ENCODE peak calls at places on chromosomes 4 and X, in seven cellular contexts. K, U, X, Y, O, M and I are unnamed samples.

GRCh38 chr4:181832305-181832704 is 410.9 kb upstream of the TENM3 start:
- DNase-seq in K (no peak), U (no peak), X (no peak), Y (no peak), O (no peak), M (no peak), I (no peak)

GRCh38 chr4:151227731-151228130 is 49.2 kb upstream of the PRSS48 start:
- DNase-seq in K (peak), U (no peak), X (peak), Y (no peak), O (peak), M (peak), I (peak)

GRCh38 chr4:69057620-69058409 is 38.5 kb upstream of the UGT2B7 start:
- DNase-seq in K (no peak), U (peak), X (peak), Y (no peak), O (no peak), M (no peak), I (no peak)

GRCh38 chr4:133474511-133474910 is 325.4 kb downstream of the PCDH10 start:
- DNase-seq in K (no peak), U (no peak), X (no peak), Y (no peak), O (no peak), M (no peak), I (no peak)

GRCh38 chrX:41923925-41924693 is 755 bp upstream of the CASK start:
- DNase-seq in K (peak), U (no peak), X (peak), Y (no peak), O (no peak), M (no peak), I (no peak)

GRCh38 chrX:131841496-131842410 is 181.3 kb upstream of the STK26 start:
- DNase-seq in K (no peak), U (peak), X (peak), Y (no peak), O (peak), M (no peak), I (peak)

GRCh38 chr4:112514449-112515277 is 1.3 kb downstream of the NEUROG2 start:
- DNase-seq in K (no peak), U (no peak), X (no peak), Y (no peak), O (no peak), M (no peak), I (no peak)

GRCh38 chrX:46588263-46588662 is 14.7 kb downstream of the CHST7 start:
- DNase-seq in K (peak), U (no peak), X (peak), Y (no peak), O (peak), M (peak), I (no peak)

GRCh38 chr4:101417046-101417445 is 69.7 kb upstream of the PPP3CA start:
- DNase-seq in K (no peak), U (no peak), X (no peak), Y (no peak), O (no peak), M (no peak), I (no peak)

GRCh38 chr4:114773341-114773740 is 174.7 kb downstream of the UGT8 start:
- DNase-seq in K (no peak), U (no peak), X (no peak), Y (no peak), O (no peak), M (no peak), I (no peak)

GRCh38 chr4:138111462-138112000 is 130.6 kb downstream of the SLC7A11 start:
- DNase-seq in K (no peak), U (peak), X (peak), Y (peak), O (no peak), M (no peak), I (no peak)

GRCh38 chrX:24069877-24070276 is 15.1 kb downstream of the EIF2S3 start:
- DNase-seq in K (no peak), U (no peak), X (no peak), Y (no peak), O (no peak), M (no peak), I (no peak)

GRCh38 chr4:154559141-154559841 is 3.5 kb upstream of the FGB start:
- DNase-seq in K (no peak), U (peak), X (peak), Y (peak), O (no peak), M (no peak), I (no peak)

GRCh38 chrX:71632923-71633657 is 14.8 kb upstream of the CXCR3 start:
- DNase-seq in K (no peak), U (no peak), X (no peak), Y (no peak), O (no peak), M (no peak), I (no peak)

GRCh38 chr4:24889991-24890390 is 22.9 kb downstream of the CCDC149 start:
- DNase-seq in K (no peak), U (no peak), X (peak), Y (no peak), O (no peak), M (no peak), I (no peak)

GRCh38 chr4:100986360-100986868 is 360.9 kb downstream of the PPP3CA start:
- DNase-seq in K (no peak), U (peak), X (no peak), Y (peak), O (no peak), M (no peak), I (no peak)

GRCh38 chr4:13919021-13919441 is 291.5 kb upstream of the BOD1L1 start:
- DNase-seq in K (no peak), U (no peak), X (peak), Y (no peak), O (peak), M (no peak), I (no peak)

GRCh38 chr4:150960079-150960478 is 55.0 kb downstream of the LRBA start:
- DNase-seq in K (no peak), U (peak), X (peak), Y (no peak), O (no peak), M (no peak), I (no peak)

GRCh38 chr4:5995901-5996623 is 22.2 kb downstream of the C4orf50 start:
- DNase-seq in K (no peak), U (no peak), X (no peak), Y (no peak), O (no peak), M (no peak), I (no peak)

GRCh38 chr4:112517067-112517588 is 1.1 kb upstream of the NEUROG2 start:
- DNase-seq in K (no peak), U (no peak), X (no peak), Y (no peak), O (no peak), M (no peak), I (no peak)

GRCh38 chrX:36609653-36610585 is 398.2 kb upstream of the FAM47C start:
- DNase-seq in K (no peak), U (no peak), X (peak), Y (no peak), O (no peak), M (no peak), I (no peak)

GRCh38 chr4:126372634-126373033 is 1057.9 kb downstream of the FAT4 start:
- DNase-seq in K (no peak), U (no peak), X (no peak), Y (no peak), O (no peak), M (no peak), I (no peak)

GRCh38 chr4:6594826-6595355 is 19.9 kb downstream of the MAN2B2 start:
- DNase-seq in K (no peak), U (no peak), X (peak), Y (no peak), O (no peak), M (no peak), I (peak)

DNA sequence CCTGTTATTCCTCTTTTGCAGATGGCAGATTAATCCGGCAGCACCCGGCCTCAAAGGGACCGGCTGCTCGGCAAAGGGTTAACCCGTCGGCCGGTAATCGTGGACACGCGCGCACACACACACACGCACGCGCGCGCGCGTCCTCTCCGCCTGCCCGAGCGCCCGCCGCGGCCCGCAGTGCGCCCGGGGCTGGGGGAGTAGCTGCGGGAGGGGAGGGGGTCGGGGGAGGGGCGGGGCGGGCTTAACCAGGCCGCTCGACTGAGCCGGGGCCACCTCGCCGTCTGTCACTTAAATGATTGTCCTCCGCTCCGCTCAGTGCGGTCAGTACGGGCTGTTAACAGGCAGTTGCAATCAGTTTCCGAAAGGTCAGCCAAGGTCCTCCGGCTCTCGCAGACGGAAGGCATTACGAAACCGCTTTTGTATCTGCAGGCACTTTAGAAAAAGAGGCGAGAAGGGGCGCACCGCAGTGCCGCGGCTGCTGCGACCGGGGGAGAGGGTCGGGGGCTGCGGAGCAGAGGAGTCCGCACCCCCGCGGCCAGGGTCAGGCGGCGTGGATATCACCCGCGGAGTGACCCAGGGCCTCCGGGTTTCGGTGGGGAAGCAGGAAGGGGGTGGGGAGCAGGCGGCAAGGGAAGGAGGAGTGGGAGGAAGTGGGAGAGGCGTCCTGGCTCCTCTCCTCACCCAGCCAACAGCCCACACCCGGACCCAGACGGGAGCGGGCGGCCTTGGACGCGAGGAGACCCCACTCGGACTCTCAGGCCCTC is 57.3 kb upstream of the BCOR start:
- DNase-seq in K (no peak), U (peak), X (peak), Y (no peak), O (peak), M (peak), I (no peak)
- TF ChIP-seq POLR2A in K (no peak), U (peak), X (no peak), Y (peak), O (no peak), M (peak), I (no peak)

GRCh38 chr4:95209942-95210341 is 338.8 kb downstream of the UNC5C start:
- DNase-seq in K (no peak), U (no peak), X (no peak), Y (no peak), O (no peak), M (no peak), I (no peak)
- TF ChIP-seq POLR2A in K (no peak), U (no peak), X (no peak), Y (no peak), O (no peak), M (no peak), I (no peak)

GRCh38 chr4:113762061-113762850 is 718 bp upstream of the CAMK2D start:
- DNase-seq in K (peak), U (peak), X (peak), Y (peak), O (peak), M (peak), I (peak)

GRCh38 chr4:113759696-113760093 is 1.8 kb downstream of the CAMK2D start:
- DNase-seq in K (no peak), U (no peak), X (peak), Y (no peak), O (no peak), M (no peak), I (no peak)

GRCh38 chr4:113761682-113762060 is at the start of gene CAMK2D:
- DNase-seq in K (peak), U (peak), X (peak), Y (no peak), O (peak), M (peak), I (peak)

GRCh38 chr4:113760094-113760851 is 1.3 kb downstream of the CAMK2D start:
- DNase-seq in K (no peak), U (no peak), X (peak), Y (no peak), O (peak), M (peak), I (peak)

DNA sequence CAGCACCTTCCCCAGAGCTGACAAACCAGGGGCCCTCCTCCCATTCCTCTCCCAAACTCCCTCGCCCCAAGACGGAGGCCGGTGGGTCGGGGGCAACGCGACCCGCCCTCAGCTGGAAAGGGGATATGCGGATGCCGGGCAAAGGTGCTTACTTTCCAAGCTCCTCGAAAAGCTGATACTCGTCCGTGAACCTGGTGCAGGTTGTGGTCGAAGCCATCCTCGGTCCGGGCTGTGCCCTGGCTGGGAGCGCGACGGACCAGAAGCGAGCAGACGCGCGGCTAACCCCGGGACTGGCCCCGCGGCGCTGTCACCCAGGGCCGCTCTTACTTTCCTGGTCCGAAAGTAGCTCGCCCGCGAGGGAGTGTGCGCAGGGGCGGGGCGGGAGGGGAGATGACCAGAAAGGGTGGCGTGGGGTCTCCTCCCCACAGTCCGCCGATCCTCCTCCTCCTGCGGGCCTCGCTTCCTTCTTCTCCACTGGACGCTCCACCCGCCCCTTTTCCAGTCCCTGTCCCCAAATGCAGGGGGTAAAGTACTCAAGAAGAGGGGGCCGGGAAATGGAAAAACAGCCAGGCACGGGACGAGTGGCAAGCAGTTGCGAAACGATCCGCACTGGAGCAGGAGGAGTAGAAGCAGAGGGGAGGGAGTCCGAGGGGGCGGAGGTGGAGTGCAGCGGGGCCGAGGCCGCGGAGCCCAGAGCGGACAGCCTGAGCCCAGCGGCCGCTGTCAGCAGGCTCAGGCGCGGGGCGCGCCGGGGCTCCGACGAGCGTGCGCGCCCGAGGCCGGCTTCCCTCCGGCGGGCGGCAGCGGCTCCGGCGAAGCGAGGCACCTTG is 471 bp downstream of the CAMK2D start:
- DNase-seq in K (peak), U (peak), X (peak), Y (no peak), O (peak), M (peak), I (peak)
- TF ChIP-seq POLR2A in K (peak), U (no peak), X (no peak), Y (no peak), O (no peak), M (no peak), I (peak)

GRCh38 chr4:107931775-107932321 is 499 bp downstream of the CYP2U1 start:
- DNase-seq in K (no peak), U (no peak), X (no peak), Y (no peak), O (peak), M (no peak), I (no peak)

GRCh38 chr4:107935246-107935645 is 3.9 kb downstream of the CYP2U1 start:
- DNase-seq in K (no peak), U (no peak), X (no peak), Y (no peak), O (no peak), M (no peak), I (no peak)

GRCh38 chr4:107937040-107937439 is 5.7 kb downstream of the CYP2U1 start:
- DNase-seq in K (no peak), U (no peak), X (no peak), Y (no peak), O (no peak), M (no peak), I (no peak)

DNA sequence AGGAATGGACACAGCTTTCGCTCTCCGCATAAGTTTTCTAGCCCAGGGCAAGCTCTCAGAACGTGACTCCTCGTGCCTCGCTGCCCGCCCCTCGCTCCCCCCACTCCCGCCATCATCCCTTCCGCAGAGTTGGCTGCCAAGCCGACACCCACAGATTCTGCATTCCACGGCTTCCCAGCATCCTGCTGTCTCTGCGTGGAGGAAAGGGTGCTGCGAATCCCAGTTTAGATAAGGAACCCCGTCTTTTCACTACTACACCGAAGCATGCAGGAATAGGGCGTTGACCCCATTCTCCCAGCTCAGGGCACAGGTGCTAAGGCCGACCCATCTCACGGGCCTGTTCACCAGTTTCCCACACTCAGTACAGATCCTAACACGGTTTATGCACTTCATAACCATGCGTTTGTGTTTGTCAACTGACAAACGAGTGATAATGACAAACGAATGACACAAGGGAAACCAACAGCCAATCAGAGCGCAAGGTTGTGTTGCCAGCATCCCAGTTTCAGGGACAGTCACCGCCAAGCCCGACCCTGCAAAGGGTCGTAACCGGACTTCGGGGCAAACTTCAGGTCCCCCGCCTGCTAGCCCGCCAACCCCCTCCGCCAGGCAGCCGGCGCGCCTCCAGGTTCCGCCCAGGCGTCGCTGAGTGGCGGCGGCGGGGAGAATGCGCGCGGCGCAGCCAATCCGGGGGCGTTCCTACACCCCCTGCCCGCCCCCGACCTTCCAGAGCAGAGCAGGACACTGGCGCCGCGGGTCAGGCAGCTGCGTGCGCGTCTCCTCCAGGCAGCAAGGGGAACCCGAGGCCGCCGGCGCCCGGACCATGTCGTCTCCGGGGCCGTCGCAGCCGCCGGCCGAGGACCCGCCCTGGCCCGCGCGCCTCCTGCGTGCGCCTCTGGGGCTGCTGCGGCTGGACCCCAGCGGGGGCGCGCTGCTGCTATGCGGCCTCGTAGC is at the start of gene CYP2U1:
- DNase-seq in K (peak), U (peak), X (peak), Y (peak), O (peak), M (peak), I (peak)
- TF ChIP-seq POLR2A in K (no peak), U (no peak), X (no peak), Y (peak), O (peak), M (peak), I (peak)

DNA sequence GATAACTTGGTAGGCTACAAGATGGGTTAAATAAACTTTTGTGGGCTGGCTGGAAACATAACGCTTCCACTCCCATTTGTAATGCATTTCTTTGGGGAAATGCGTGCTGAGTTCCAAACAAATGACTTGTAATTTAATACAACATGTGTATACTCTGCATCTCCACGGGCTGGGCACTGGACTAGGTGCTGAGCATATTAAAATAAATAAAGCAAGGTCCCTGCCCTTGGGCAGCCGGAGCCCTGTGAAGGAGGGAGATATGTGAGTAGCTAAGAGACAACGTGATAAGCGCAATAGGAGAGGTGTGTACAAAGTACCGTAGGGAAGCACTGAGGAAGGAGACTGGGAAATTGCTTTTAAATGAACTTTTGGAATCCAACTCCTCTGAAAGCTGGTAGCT is 147.2 kb upstream of the RBPJ start:
- DNase-seq in K (no peak), U (no peak), X (peak), Y (no peak), O (no peak), M (no peak), I (no peak)
- TF ChIP-seq POLR2A in K (no peak), U (no peak), X (no peak), Y (no peak), O (no peak), M (no peak), I (no peak)

GRCh38 chrX:152635941-152636340 is 1.8 kb upstream of the GABRQ start:
- DNase-seq in K (peak), U (peak), X (peak), Y (no peak), O (no peak), M (no peak), I (no peak)

GRCh38 chrX:152638443-152638904 is 779 bp downstream of the GABRQ start:
- DNase-seq in K (no peak), U (no peak), X (no peak), Y (no peak), O (no peak), M (no peak), I (no peak)

GRCh38 chrX:152639426-152639825 is 1.7 kb downstream of the GABRQ start:
- DNase-seq in K (no peak), U (no peak), X (no peak), Y (no peak), O (no peak), M (no peak), I (no peak)

GRCh38 chrX:152640039-152640818 is 2.5 kb downstream of the GABRQ start:
- DNase-seq in K (no peak), U (no peak), X (peak), Y (no peak), O (no peak), M (no peak), I (no peak)

DNA sequence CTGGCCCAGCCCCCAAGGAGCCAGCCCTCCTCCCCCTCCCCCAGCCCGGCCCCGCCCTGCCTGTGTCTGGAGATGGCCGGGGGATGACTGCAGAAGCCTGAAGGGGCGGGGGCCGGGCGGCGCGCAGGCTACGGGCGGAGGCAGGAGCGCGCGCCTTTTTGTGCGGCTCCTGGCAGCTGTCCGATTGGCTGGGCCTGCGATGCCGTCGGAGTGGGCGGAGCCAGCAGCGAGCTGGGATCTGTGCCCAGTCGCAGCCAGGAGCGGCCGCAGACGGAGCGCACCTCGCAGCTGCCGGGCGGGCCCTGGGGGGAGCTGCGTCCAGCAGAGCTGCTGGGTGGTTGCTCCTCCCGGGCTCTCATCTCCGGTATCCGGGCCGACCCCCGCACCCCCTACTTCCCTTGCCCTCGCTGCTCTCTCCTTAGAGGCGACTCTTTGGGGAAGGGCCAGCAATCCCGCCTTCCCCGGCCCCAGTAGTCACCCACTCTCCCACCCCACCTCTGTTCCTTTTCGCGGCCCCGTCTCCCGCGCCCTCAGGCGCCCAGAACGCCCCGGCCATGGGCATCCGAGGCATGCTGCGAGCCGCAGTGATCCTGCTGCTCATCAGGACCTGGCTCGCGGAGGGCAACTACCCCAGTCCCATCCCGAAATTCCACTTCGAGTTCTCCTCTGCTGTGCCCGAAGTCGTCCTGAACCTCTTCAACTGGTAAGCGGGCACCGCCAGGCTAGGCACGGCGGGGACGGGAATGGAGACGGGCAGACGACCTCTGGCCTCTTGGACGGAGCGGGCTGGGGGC is at the start of gene GABRQ:
- DNase-seq in K (no peak), U (no peak), X (no peak), Y (peak), O (no peak), M (no peak), I (no peak)
- TF ChIP-seq POLR2A in K (no peak), U (no peak), X (no peak), Y (peak), O (no peak), M (no peak), I (no peak)